ENCODE peak calls at places on chromosomes 2 and 18, in four cellular contexts. One of them, this sample, is unnamed.

GRCh38 chr2:194556639-194557038 is 1100.4 kb upstream of the SLC39A10 start:
- DNase-seq in BE2C: no peak
- DNase-seq in upper lobe of right lung: no peak
- DNase-seq in HFF-Myc: no peak
- DNase-seq in this sample: no peak

GRCh38 chr18:32768646-32769206 is 4.1 kb downstream of the KLHL14 start:
- DNase-seq in BE2C: no peak
- DNase-seq in HFF-Myc: no peak
- DNase-seq in upper lobe of right lung: no peak
- DNase-seq in this sample: no peak

GRCh38 chr2:173997269-173997668 is 32.1 kb upstream of the SP3 start:
- DNase-seq in BE2C: no peak
- DNase-seq in HFF-Myc: no peak
- DNase-seq in upper lobe of right lung: peak
- DNase-seq in this sample: no peak

GRCh38 chr2:188399159-188399558 is 107.5 kb downstream of the GULP1 start:
- DNase-seq in BE2C: no peak
- DNase-seq in HFF-Myc: no peak
- DNase-seq in upper lobe of right lung: no peak
- DNase-seq in this sample: no peak

GRCh38 chr18:777021-777420 is 35.0 kb downstream of the YES1 start:
- DNase-seq in HFF-Myc: no peak
- DNase-seq in upper lobe of right lung: no peak
- DNase-seq in BE2C: no peak
- DNase-seq in this sample: no peak

GRCh38 chr2:10344105-10345066 is 41.7 kb downstream of the HPCAL1 start:
- DNase-seq in BE2C: peak
- DNase-seq in HFF-Myc: peak
- DNase-seq in upper lobe of right lung: no peak
- DNase-seq in this sample: peak

GRCh38 chr2:71615769-71616730 is 162.7 kb downstream of the DYSF start:
- DNase-seq in HFF-Myc: no peak
- DNase-seq in BE2C: no peak
- DNase-seq in upper lobe of right lung: peak
- DNase-seq in this sample: no peak

GRCh38 chr18:48713302-48713701 is 174.5 kb downstream of the CTIF start:
- DNase-seq in HFF-Myc: no peak
- DNase-seq in upper lobe of right lung: no peak
- DNase-seq in BE2C: no peak
- DNase-seq in this sample: no peak

GRCh38 chr2:99278793-99279291 is 22.2 kb downstream of the LYG1 start:
- DNase-seq in HFF-Myc: peak
- DNase-seq in BE2C: no peak
- DNase-seq in upper lobe of right lung: no peak
- DNase-seq in this sample: no peak

GRCh38 chr2:42270757-42271156 is 90.3 kb downstream of the COX7A2L start:
- DNase-seq in BE2C: no peak
- DNase-seq in upper lobe of right lung: no peak
- DNase-seq in HFF-Myc: no peak
- DNase-seq in this sample: no peak

GRCh38 chr2:164388511-164388910 is 232.8 kb downstream of the GRB14 start:
- DNase-seq in HFF-Myc: peak
- DNase-seq in BE2C: no peak
- DNase-seq in upper lobe of right lung: no peak
- DNase-seq in this sample: peak

GRCh38 chr2:47274054-47274779 is 119.1 kb upstream of the STPG4 start:
- DNase-seq in HFF-Myc: no peak
- DNase-seq in upper lobe of right lung: no peak
- DNase-seq in BE2C: no peak
- DNase-seq in this sample: no peak

GRCh38 chr2:63334910-63335309 is 253.4 kb downstream of the WDPCP start:
- DNase-seq in upper lobe of right lung: no peak
- DNase-seq in HFF-Myc: no peak
- DNase-seq in BE2C: no peak
- DNase-seq in this sample: no peak

GRCh38 chr2:94956797-94957391 is 68.6 kb upstream of the MAL start:
- DNase-seq in upper lobe of right lung: no peak
- DNase-seq in HFF-Myc: peak
- DNase-seq in BE2C: no peak
- DNase-seq in this sample: no peak

GRCh38 chr18:39260565-39260964 is 1695.0 kb upstream of the CELF4 start:
- DNase-seq in BE2C: no peak
- DNase-seq in HFF-Myc: no peak
- DNase-seq in upper lobe of right lung: no peak
- DNase-seq in this sample: no peak

GRCh38 chr18:50836521-50836957 is 16.7 kb upstream of the MRO start:
- DNase-seq in HFF-Myc: no peak
- DNase-seq in BE2C: no peak
- DNase-seq in upper lobe of right lung: no peak
- DNase-seq in this sample: peak
- H3K4me3 ChIP-seq in HFF-Myc: no peak
- H3K4me3 ChIP-seq in BE2C: no peak
- H3K4me3 ChIP-seq in upper lobe of right lung: no peak
- H3K4me3 ChIP-seq in this sample: no peak

GRCh38 chr2:182870227-182870626 is 3.8 kb upstream of the FRZB start:
- DNase-seq in upper lobe of right lung: no peak
- DNase-seq in BE2C: peak
- DNase-seq in HFF-Myc: peak
- DNase-seq in this sample: no peak
- TF ChIP-seq CTCF in upper lobe of right lung: peak
- TF ChIP-seq CTCF in BE2C: peak
- TF ChIP-seq CTCF in HFF-Myc: peak
- TF ChIP-seq CTCF in this sample: peak

GRCh38 chr18:43539862-43540261 is 262.6 kb upstream of the SYT4 start:
- DNase-seq in HFF-Myc: no peak
- DNase-seq in upper lobe of right lung: no peak
- DNase-seq in BE2C: no peak
- DNase-seq in this sample: no peak
- H3K4me3 ChIP-seq in HFF-Myc: no peak
- H3K4me3 ChIP-seq in upper lobe of right lung: no peak
- H3K4me3 ChIP-seq in BE2C: no peak
- H3K4me3 ChIP-seq in this sample: no peak

GRCh38 chr2:142599504-142599903 is 278.0 kb upstream of the KYNU start:
- DNase-seq in HFF-Myc: no peak
- DNase-seq in upper lobe of right lung: no peak
- DNase-seq in BE2C: no peak
- DNase-seq in this sample: no peak

GRCh38 chr2:142602418-142602989 is 275.0 kb upstream of the KYNU start:
- DNase-seq in BE2C: no peak
- DNase-seq in HFF-Myc: no peak
- DNase-seq in upper lobe of right lung: no peak
- DNase-seq in this sample: no peak

GRCh38 chr2:142601794-142602193 is 275.7 kb upstream of the KYNU start:
- DNase-seq in upper lobe of right lung: no peak
- DNase-seq in BE2C: no peak
- DNase-seq in HFF-Myc: no peak
- DNase-seq in this sample: no peak

DNA sequence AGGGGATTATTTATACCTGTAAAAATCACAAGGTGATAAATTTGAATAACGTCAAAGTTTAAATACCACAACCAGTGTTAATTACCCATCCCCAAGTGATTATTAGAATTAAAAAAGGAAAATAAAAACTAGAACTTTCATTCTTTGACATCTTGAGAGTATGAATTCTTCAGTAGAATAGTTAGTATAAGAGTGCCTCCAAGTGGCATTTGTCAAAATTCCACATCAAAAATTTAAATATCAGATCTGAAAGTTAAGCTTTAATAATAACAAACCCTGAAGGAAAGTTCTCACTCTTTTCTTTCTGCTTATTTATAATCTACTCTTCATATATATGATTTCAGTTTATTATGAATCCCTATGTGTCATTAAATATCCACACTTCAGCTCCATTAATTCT is 273.7 kb upstream of the KYNU start:
- DNase-seq in HFF-Myc: no peak
- DNase-seq in BE2C: no peak
- DNase-seq in upper lobe of right lung: no peak
- DNase-seq in this sample: no peak
- TF ChIP-seq CTCF in HFF-Myc: no peak
- TF ChIP-seq CTCF in BE2C: peak
- TF ChIP-seq CTCF in upper lobe of right lung: no peak
- TF ChIP-seq CTCF in this sample: peak

GRCh38 chr2:228507870-228508269 is 326.4 kb upstream of the SPHKAP start:
- DNase-seq in HFF-Myc: no peak
- DNase-seq in BE2C: no peak
- DNase-seq in upper lobe of right lung: no peak
- DNase-seq in this sample: no peak
- H3K4me3 ChIP-seq in HFF-Myc: no peak
- H3K4me3 ChIP-seq in BE2C: no peak
- H3K4me3 ChIP-seq in upper lobe of right lung: no peak
- H3K4me3 ChIP-seq in this sample: no peak

DNA sequence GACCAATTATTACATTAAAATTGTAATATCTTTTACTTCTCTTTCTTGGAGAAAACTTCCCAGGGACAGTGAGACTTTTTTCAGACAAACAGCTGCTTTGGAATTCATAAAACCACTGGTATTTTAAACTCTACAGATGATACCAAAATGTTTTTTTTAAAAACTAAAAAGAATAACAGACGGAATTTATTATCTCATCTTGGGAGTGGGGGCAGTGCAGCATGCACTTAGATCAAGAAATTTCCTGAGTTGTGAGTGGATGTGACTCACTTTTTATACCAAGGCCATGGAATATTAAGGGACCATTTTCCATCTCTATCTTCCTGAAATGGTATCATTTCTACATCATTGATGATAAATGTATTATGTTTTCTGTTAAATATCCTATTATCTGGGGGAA is 422.8 kb upstream of the HNRNPA3 start:
- DNase-seq in upper lobe of right lung: no peak
- DNase-seq in HFF-Myc: no peak
- DNase-seq in BE2C: no peak
- DNase-seq in this sample: no peak
- TF ChIP-seq CTCF in upper lobe of right lung: no peak
- TF ChIP-seq CTCF in HFF-Myc: no peak
- TF ChIP-seq CTCF in BE2C: no peak
- TF ChIP-seq CTCF in this sample: no peak

GRCh38 chr2:119111115-119111975 is 47.2 kb downstream of the C1QL2 start:
- DNase-seq in upper lobe of right lung: no peak
- DNase-seq in HFF-Myc: no peak
- DNase-seq in BE2C: no peak
- DNase-seq in this sample: no peak

GRCh38 chr2:119112770-119113488 is 45.6 kb downstream of the C1QL2 start:
- DNase-seq in HFF-Myc: no peak
- DNase-seq in BE2C: no peak
- DNase-seq in upper lobe of right lung: no peak
- DNase-seq in this sample: no peak

GRCh38 chr2:119114266-119114665 is 44.3 kb downstream of the C1QL2 start:
- DNase-seq in BE2C: no peak
- DNase-seq in HFF-Myc: no peak
- DNase-seq in upper lobe of right lung: no peak
- DNase-seq in this sample: no peak

GRCh38 chr2:119112230-119112629 is 46.3 kb downstream of the C1QL2 start:
- DNase-seq in upper lobe of right lung: no peak
- DNase-seq in BE2C: no peak
- DNase-seq in HFF-Myc: no peak
- DNase-seq in this sample: no peak

GRCh38 chr2:119113489-119113770 is 45.1 kb downstream of the C1QL2 start:
- DNase-seq in upper lobe of right lung: no peak
- DNase-seq in HFF-Myc: no peak
- DNase-seq in BE2C: no peak
- DNase-seq in this sample: no peak
- H3K4me3 ChIP-seq in upper lobe of right lung: no peak
- H3K4me3 ChIP-seq in HFF-Myc: no peak
- H3K4me3 ChIP-seq in BE2C: no peak
- H3K4me3 ChIP-seq in this sample: no peak

This sample was measured in retinal pigment epithelial cell.